ENCODE peak calls at places on chromosomes 3 and 15, in seven cellular contexts. V is IMR-90, F is H1, Y is mesendoderm, I is neuronal stem cell, W is H9, B is trophoblast cell. X is an unnamed sample.

GRCh38 chr15:27833974-27834373 is 265.1 kb downstream of the OCA2 start:
- DNase-seq in I (no peak), F (no peak), Y (peak), V (no peak), B (no peak), W (no peak), X (no peak)

GRCh38 chr3:123098411-123099330 is 31.8 kb downstream of the PDIA5 start:
- DNase-seq in B (peak), I (no peak), Y (peak), F (no peak), V (no peak), W (peak), X (no peak)

GRCh38 chr3:133955892-133956291 is 60.2 kb upstream of the RAB6B start:
- DNase-seq in F (no peak), I (no peak), Y (no peak), B (no peak), W (no peak), V (no peak), X (no peak)

GRCh38 chr3:53616330-53616729 is 121.9 kb downstream of the CACNA1D start:
- DNase-seq in I (no peak), B (no peak), V (no peak), W (no peak), F (no peak), Y (peak), X (no peak)

GRCh38 chr15:65791335-65792129 is 561 bp downstream of the DENND4A start:
- DNase-seq in B (peak), I (peak), Y (peak), F (peak), W (peak), V (no peak), X (peak)

GRCh38 chr3:43394071-43394501 is 107.7 kb downstream of the SNRK start:
- DNase-seq in I (no peak), B (no peak), Y (peak), V (peak), W (no peak), F (no peak), X (peak)

GRCh38 chr3:52483081-52483480 is 12.1 kb upstream of the STAB1 start:
- DNase-seq in B (no peak), I (no peak), Y (no peak), F (no peak), W (no peak), V (no peak), X (no peak)

GRCh38 chr3:104909721-104910120 is 457.0 kb upstream of the ALCAM start:
- DNase-seq in F (no peak), B (no peak), I (no peak), Y (no peak), V (peak), W (no peak), X (peak)

GRCh38 chr15:52559022-52559421 is 9.8 kb downstream of the ARPP19 start:
- DNase-seq in V (no peak), W (no peak), Y (no peak), F (no peak), I (no peak), B (no peak), X (no peak)

GRCh38 chr3:106485802-106486201 is 617.0 kb upstream of the CBLB start:
- DNase-seq in W (no peak), V (no peak), F (no peak), B (no peak), Y (no peak), I (no peak), X (no peak)

GRCh38 chr3:84904819-84905555 is 53.8 kb upstream of the CADM2 start:
- DNase-seq in V (no peak), F (no peak), I (no peak), B (no peak), W (peak), Y (no peak), X (no peak)

GRCh38 chr15:64246364-64247189 is 83.8 kb upstream of the PPIB start:
- DNase-seq in B (peak), W (peak), I (peak), V (peak), F (peak), Y (peak), X (peak)

GRCh38 chr3:179452166-179452544 is 885 bp upstream of the GNB4 start:
- DNase-seq in W (no peak), B (no peak), V (peak), F (no peak), Y (peak), I (no peak), X (peak)

GRCh38 chr3:9397911-9398714 is 698 bp downstream of the SETD5 start:
- DNase-seq in B (no peak), I (peak), V (peak), F (no peak), W (peak), Y (peak), X (peak)

GRCh38 chr3:86723433-86723832 is 267.5 kb downstream of the VGLL3 start:
- DNase-seq in F (no peak), V (no peak), B (no peak), W (no peak), I (no peak), Y (no peak), X (no peak)

GRCh38 chr3:50375200-50375931 is 16.0 kb upstream of the TMEM115 start:
- DNase-seq in W (peak), F (no peak), I (no peak), B (no peak), Y (no peak), V (no peak), X (no peak)

GRCh38 chr3:14902719-14903118 is 44.7 kb upstream of the NR2C2 start:
- DNase-seq in B (no peak), I (no peak), W (no peak), V (no peak), Y (no peak), F (no peak), X (no peak)

GRCh38 chr15:88334436-88334835 is 77.9 kb upstream of the NTRK3 start:
- DNase-seq in I (no peak), Y (peak), F (no peak), W (no peak), V (peak), B (no peak), X (no peak)

GRCh38 chr3:59056706-59057105 is 6.9 kb upstream of the CFAP20DC start:
- DNase-seq in Y (no peak), W (no peak), I (no peak), B (peak), V (peak), F (no peak), X (no peak)

GRCh38 chr3:106570426-106570825 is 701.6 kb upstream of the CBLB start:
- DNase-seq in F (no peak), Y (no peak), W (no peak), I (no peak), B (no peak), V (no peak), X (no peak)

GRCh38 chr15:65333441-65333820 is 29.0 kb downstream of the RNU5B-1 start:
- DNase-seq in I (no peak), V (no peak), Y (no peak), B (no peak), W (no peak), F (no peak), X (no peak)

DNA sequence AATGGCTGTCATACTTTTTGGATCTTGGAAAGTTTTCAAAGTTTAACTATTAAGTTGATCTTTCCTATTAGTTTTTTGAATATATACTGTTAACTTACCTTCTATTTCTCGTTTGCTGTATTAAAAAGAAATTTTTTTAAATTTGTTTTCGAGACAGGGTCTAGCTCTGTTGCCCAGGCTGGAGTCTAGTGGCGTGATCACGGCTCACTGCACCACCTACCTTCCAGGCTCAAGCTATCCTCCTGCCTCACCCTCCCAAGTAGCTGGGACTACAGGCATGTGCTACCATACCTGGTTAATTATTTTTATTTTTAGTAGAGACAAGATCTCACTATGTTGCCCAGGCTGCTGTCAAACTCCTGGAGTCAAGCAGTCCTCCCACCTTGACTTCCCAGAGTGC is 4.6 kb downstream of the KNL1 start:
- DNase-seq in Y (no peak), I (no peak), W (no peak), B (no peak), F (no peak), V (no peak), X (no peak)
- H2AK5ac ChIP-seq in Y (no peak), I (no peak), W (no peak), B (no peak), F (no peak), V (peak), X (no peak)

GRCh38 chr15:83613146-83613635 is 40.7 kb upstream of the ADAMTSL3 start:
- DNase-seq in Y (no peak), B (no peak), W (no peak), I (no peak), F (no peak), V (no peak), X (no peak)
- H2BK120ac ChIP-seq in Y (no peak), B (no peak), W (no peak), I (no peak), F (no peak), V (no peak), X (no peak)

GRCh38 chr15:45009046-45009445 is 13.9 kb upstream of the SORD start:
- DNase-seq in Y (no peak), F (no peak), W (no peak), B (peak), V (no peak), I (no peak), X (no peak)
- H2AK5ac ChIP-seq in Y (no peak), F (no peak), W (no peak), B (no peak), V (no peak), I (no peak), X (no peak)

DNA sequence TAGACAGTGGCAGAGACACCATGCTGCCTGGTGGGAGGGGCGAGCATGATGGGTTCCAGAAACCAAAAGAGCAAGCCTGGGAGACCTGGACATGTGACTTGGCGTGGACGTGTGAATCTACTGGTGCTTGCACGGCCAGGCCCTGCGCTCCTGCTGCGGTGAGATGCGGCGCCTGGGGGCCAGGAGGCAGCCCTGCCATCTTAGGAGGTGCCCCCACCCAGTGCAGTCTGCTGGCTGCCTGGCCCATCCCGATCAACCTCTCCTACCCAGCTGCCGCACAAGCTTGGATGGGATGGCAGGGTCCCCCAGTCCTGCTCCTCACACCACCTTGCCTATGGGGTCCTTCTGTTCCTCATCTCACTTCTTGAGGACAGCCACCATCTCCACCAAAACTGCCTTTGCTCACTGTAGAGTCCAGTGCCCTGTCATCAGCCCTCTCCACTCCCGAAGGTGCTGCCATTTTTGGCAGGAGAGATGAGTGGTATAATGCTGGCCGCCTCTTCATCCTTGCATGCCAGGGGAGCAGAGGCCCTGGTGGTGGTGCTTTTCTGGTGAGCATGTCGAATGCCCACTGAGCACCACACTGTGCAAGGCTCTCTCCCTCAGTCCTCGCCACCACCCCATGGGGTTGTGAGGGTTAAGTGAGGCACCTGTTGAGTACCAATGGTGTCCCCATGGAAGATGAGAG is 3.1 kb upstream of the ABTB1 start:
- DNase-seq in Y (no peak), W (no peak), B (no peak), V (no peak), I (no peak), F (no peak), X (no peak)
- H2BK120ac ChIP-seq in Y (no peak), W (no peak), B (no peak), V (no peak), I (peak), F (no peak), X (no peak)

GRCh38 chr3:189622629-189623028 is 8.6 kb upstream of the TP63 start:
- DNase-seq in W (no peak), F (no peak), V (no peak), Y (no peak), I (no peak), B (no peak), X (no peak)

GRCh38 chr3:189625071-189625470 is 6.1 kb upstream of the TP63 start:
- DNase-seq in F (no peak), B (no peak), Y (no peak), V (no peak), W (no peak), I (no peak), X (no peak)

GRCh38 chr3:189621948-189622603 is 9.1 kb upstream of the TP63 start:
- DNase-seq in Y (no peak), V (no peak), I (no peak), B (no peak), F (no peak), W (no peak), X (no peak)

GRCh38 chr3:189625566-189625965 is 5.6 kb upstream of the TP63 start:
- DNase-seq in W (no peak), B (no peak), Y (peak), V (no peak), F (no peak), I (no peak), X (no peak)

DNA sequence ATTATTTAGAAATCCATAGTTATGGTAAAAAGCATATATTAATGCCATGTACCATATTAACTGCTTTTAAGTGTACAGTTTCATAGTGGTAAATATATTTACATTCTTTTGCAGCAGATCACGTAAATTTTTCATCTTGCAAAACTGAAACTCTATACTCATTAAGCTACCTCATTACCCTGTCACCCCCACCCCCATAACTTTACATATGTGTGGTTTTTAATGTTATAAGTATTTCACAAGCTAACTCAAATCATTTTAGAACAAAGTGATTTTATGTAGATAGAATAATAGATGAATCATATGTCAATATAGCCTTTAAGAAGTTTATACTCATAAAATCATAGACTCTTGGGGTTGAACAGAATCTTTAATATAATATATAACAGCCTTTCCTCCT is 7.1 kb upstream of the TP63 start:
- DNase-seq in F (no peak), Y (no peak), W (no peak), B (no peak), V (no peak), I (no peak), X (no peak)
- H2AK5ac ChIP-seq in F (no peak), Y (no peak), W (no peak), B (no peak), V (no peak), I (no peak), X (no peak)

DNA sequence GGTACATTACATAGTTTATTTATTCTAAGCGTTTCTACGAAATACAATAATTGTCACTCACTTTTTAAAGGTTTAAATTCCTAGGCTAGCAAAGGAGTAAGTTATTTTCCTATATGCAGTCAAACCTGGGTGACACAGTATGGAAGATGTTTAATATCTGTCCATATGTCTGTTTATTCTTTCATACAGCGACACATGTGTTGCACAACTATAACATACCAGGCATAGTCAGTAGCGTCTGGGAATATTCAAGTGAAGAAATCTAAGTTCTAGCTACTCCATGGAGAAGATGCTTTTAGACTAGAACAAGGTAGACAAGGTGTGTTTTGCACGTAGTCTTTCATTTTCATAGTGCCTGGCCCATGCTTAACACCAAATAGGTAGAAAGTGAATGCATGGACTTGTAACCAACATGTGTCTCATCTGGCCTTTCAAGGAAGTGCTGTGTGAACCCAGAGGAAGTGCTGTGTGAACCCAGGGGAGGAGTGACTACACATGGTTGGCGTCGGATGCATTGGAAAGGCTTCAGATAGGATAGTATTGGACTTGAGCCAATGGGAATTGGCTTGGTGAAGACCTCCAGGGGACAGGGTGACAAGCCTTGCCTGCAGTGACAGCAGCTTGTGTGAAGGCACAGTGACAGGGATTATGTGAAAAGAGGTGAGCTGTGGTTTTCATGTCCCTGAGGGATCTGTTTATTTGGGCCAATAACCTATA is 266.9 kb downstream of the PTPRG start:
- DNase-seq in Y (no peak), W (no peak), I (no peak), V (no peak), F (no peak), B (peak), X (no peak)
- H2BK120ac ChIP-seq in Y (no peak), W (no peak), I (no peak), V (no peak), F (no peak), B (no peak), X (no peak)

DNA sequence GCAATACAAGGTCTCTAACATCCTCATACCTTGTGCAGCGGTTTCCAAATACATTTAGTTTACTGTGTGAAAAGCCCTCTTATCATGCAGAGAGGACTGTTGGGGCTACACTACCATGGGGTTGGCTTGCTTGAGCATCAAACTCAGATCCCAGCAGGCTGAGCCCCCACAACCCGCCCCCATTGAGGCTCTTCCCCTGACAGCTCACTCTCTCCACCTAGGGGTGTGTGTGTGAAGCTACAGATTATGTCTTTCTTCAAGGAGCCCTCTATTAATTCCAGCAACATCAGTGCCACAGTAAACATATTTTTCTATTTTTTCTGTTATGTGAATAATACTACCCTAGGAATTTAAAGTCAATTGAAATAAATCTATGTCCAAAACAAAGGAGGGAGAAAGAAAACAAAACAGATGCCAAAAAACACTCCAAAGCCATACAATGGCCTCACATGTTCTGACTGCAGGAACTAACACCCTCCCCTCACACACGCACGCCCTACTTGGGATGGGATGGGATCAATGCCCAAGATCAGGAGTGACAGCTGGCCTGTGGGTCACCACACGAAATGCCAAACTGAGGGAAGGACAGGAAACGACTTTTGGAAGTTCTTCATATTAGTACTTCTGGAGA is 14.7 kb downstream of the TM4SF4 start:
- DNase-seq in V (no peak), Y (peak), F (no peak), I (no peak), B (no peak), W (peak), X (no peak)
- H2AK5ac ChIP-seq in V (peak), Y (no peak), F (no peak), I (no peak), B (no peak), W (no peak), X (no peak)

GRCh38 chr15:94542391-94542790 is 311.0 kb downstream of the MCTP2 start:
- DNase-seq in B (no peak), Y (no peak), F (no peak), W (no peak), V (no peak), I (no peak), X (no peak)

GRCh38 chr15:94546838-94547237 is 315.5 kb downstream of the MCTP2 start:
- DNase-seq in F (no peak), V (no peak), Y (no peak), I (no peak), B (no peak), W (no peak), X (no peak)
- H2BK120ac ChIP-seq in F (no peak), V (no peak), Y (no peak), I (no peak), B (no peak), W (no peak), X (no peak)

GRCh38 chr3:127534564-127534963 is 56.0 kb downstream of the TPRA1 start:
- DNase-seq in Y (no peak), B (no peak), W (no peak), F (no peak), I (no peak), V (no peak), X (no peak)
- H2AK5ac ChIP-seq in Y (no peak), B (no peak), W (no peak), F (no peak), I (no peak), V (no peak), X (no peak)